ENCODE peak calls at places on chromosomes 1 and 21, in five cellular contexts. One of them, this sample, is unnamed. For H3K4me1, the result is how much of the 10 kb centered on the place peaks cover.

GRCh38 chr1:177472567-177472966 is 301.8 kb downstream of the BRINP2 start:
- DNase-seq in CD8-positive, alpha-beta T cell: no peak
- DNase-seq in foreskin keratinocyte: peak
- DNase-seq in cardiac muscle cell: no peak
- DNase-seq in ovary: no peak
- DNase-seq in this sample: no peak

GRCh38 chr1:174982971-174983689 is 16.6 kb upstream of the CACYBP start:
- DNase-seq in CD8-positive, alpha-beta T cell: peak
- DNase-seq in foreskin keratinocyte: no peak
- DNase-seq in cardiac muscle cell: peak
- DNase-seq in ovary: no peak
- DNase-seq in this sample: peak

GRCh38 chr1:112637257-112638108 is 17.9 kb downstream of the CAPZA1 start:
- DNase-seq in CD8-positive, alpha-beta T cell: no peak
- DNase-seq in foreskin keratinocyte: peak
- DNase-seq in cardiac muscle cell: no peak
- DNase-seq in ovary: no peak
- DNase-seq in this sample: no peak

GRCh38 chr1:232853994-232854532 is 48.8 kb downstream of the MAP10 start:
- DNase-seq in CD8-positive, alpha-beta T cell: no peak
- DNase-seq in foreskin keratinocyte: no peak
- DNase-seq in cardiac muscle cell: peak
- DNase-seq in ovary: no peak
- DNase-seq in this sample: no peak

GRCh38 chr1:36342426-36343185 is 19.2 kb upstream of the EVA1B start:
- DNase-seq in CD8-positive, alpha-beta T cell: peak
- DNase-seq in foreskin keratinocyte: peak
- DNase-seq in cardiac muscle cell: peak
- DNase-seq in ovary: no peak
- DNase-seq in this sample: peak

GRCh38 chr1:51313961-51314777 is 16.2 kb downstream of the TTC39A start:
- DNase-seq in CD8-positive, alpha-beta T cell: no peak
- DNase-seq in foreskin keratinocyte: peak
- DNase-seq in cardiac muscle cell: peak
- DNase-seq in ovary: no peak
- DNase-seq in this sample: no peak

GRCh38 chr1:153679337-153680119 is 1.0 kb downstream of the NPR1 start:
- DNase-seq in CD8-positive, alpha-beta T cell: peak
- DNase-seq in foreskin keratinocyte: no peak
- DNase-seq in cardiac muscle cell: peak
- DNase-seq in ovary: peak
- DNase-seq in this sample: no peak

GRCh38 chr1:162663086-162663485 is 30.8 kb downstream of the DDR2 start:
- DNase-seq in CD8-positive, alpha-beta T cell: no peak
- DNase-seq in foreskin keratinocyte: peak
- DNase-seq in cardiac muscle cell: no peak
- DNase-seq in ovary: no peak
- DNase-seq in this sample: no peak

GRCh38 chr1:116426401-116426800 is 53.4 kb downstream of the ATP1A1 start:
- DNase-seq in CD8-positive, alpha-beta T cell: no peak
- DNase-seq in foreskin keratinocyte: no peak
- DNase-seq in cardiac muscle cell: no peak
- DNase-seq in ovary: no peak
- DNase-seq in this sample: no peak

GRCh38 chr1:240366636-240367035 is 245.3 kb downstream of the GREM2 start:
- DNase-seq in CD8-positive, alpha-beta T cell: no peak
- DNase-seq in foreskin keratinocyte: no peak
- DNase-seq in cardiac muscle cell: no peak
- DNase-seq in ovary: no peak
- DNase-seq in this sample: no peak

GRCh38 chr1:187605736-187606135 is 777.0 kb downstream of the PLA2G4A start:
- DNase-seq in CD8-positive, alpha-beta T cell: no peak
- DNase-seq in foreskin keratinocyte: no peak
- DNase-seq in cardiac muscle cell: no peak
- DNase-seq in ovary: no peak
- DNase-seq in this sample: no peak

GRCh38 chr1:14951766-14952165 is 201.8 kb upstream of the TMEM51 start:
- DNase-seq in CD8-positive, alpha-beta T cell: no peak
- DNase-seq in foreskin keratinocyte: no peak
- DNase-seq in cardiac muscle cell: no peak
- DNase-seq in ovary: no peak
- DNase-seq in this sample: no peak

GRCh38 chr1:193183019-193183643 is 3.3 kb downstream of the B3GALT2 start:
- DNase-seq in CD8-positive, alpha-beta T cell: no peak
- DNase-seq in foreskin keratinocyte: peak
- DNase-seq in cardiac muscle cell: peak
- DNase-seq in ovary: no peak
- DNase-seq in this sample: no peak

GRCh38 chr1:202692959-202693555 is 17.2 kb downstream of the SYT2 start:
- DNase-seq in CD8-positive, alpha-beta T cell: peak
- DNase-seq in foreskin keratinocyte: peak
- DNase-seq in cardiac muscle cell: peak
- DNase-seq in ovary: peak
- DNase-seq in this sample: peak

GRCh38 chr21:30391615-30392014 is 4.2 kb upstream of the KRTAP13-1 start:
- DNase-seq in CD8-positive, alpha-beta T cell: no peak
- DNase-seq in foreskin keratinocyte: no peak
- DNase-seq in cardiac muscle cell: no peak
- DNase-seq in ovary: no peak
- DNase-seq in this sample: no peak

GRCh38 chr1:246725191-246725590 is 982 bp downstream of the SCCPDH start:
- DNase-seq in CD8-positive, alpha-beta T cell: no peak
- DNase-seq in foreskin keratinocyte: no peak
- DNase-seq in cardiac muscle cell: no peak
- DNase-seq in ovary: no peak
- DNase-seq in this sample: no peak

GRCh38 chr21:37509802-37510393 is 143.3 kb downstream of the DYRK1A start:
- DNase-seq in CD8-positive, alpha-beta T cell: no peak
- DNase-seq in foreskin keratinocyte: peak
- DNase-seq in cardiac muscle cell: peak
- DNase-seq in ovary: no peak
- DNase-seq in this sample: no peak

GRCh38 chr1:64042331-64043100 is 160.9 kb upstream of the UBE2U start:
- DNase-seq in CD8-positive, alpha-beta T cell: no peak
- DNase-seq in foreskin keratinocyte: peak
- DNase-seq in cardiac muscle cell: peak
- DNase-seq in ovary: peak
- DNase-seq in this sample: no peak

GRCh38 chr21:41812679-41813078 is 45.8 kb upstream of the RIPK4 start:
- DNase-seq in CD8-positive, alpha-beta T cell: no peak
- DNase-seq in foreskin keratinocyte: no peak
- DNase-seq in cardiac muscle cell: no peak
- DNase-seq in ovary: no peak
- DNase-seq in this sample: no peak

GRCh38 chr1:115671176-115672062 is 29.6 kb downstream of the VANGL1 start:
- DNase-seq in CD8-positive, alpha-beta T cell: no peak
- DNase-seq in foreskin keratinocyte: peak
- DNase-seq in cardiac muscle cell: no peak
- DNase-seq in ovary: no peak
- DNase-seq in this sample: no peak

GRCh38 chr1:182330303-182330702 is 61.3 kb downstream of the GLUL start:
- DNase-seq in CD8-positive, alpha-beta T cell: no peak
- DNase-seq in foreskin keratinocyte: peak
- DNase-seq in cardiac muscle cell: peak
- DNase-seq in ovary: no peak
- DNase-seq in this sample: peak

GRCh38 chr1:70048336-70048735 is 157.0 kb downstream of the LRRC40 start:
- DNase-seq in CD8-positive, alpha-beta T cell: no peak
- DNase-seq in foreskin keratinocyte: no peak
- DNase-seq in cardiac muscle cell: no peak
- DNase-seq in ovary: no peak
- DNase-seq in this sample: no peak

GRCh38 chr21:15224346-15225086 is 159.7 kb upstream of the NRIP1 start:
- DNase-seq in CD8-positive, alpha-beta T cell: no peak
- DNase-seq in foreskin keratinocyte: peak
- DNase-seq in cardiac muscle cell: peak
- DNase-seq in ovary: no peak
- DNase-seq in this sample: no peak

GRCh38 chr1:200888349-200888838 is 6.3 kb upstream of the INAVA start:
- DNase-seq in CD8-positive, alpha-beta T cell: peak
- DNase-seq in foreskin keratinocyte: no peak
- DNase-seq in cardiac muscle cell: peak
- DNase-seq in ovary: no peak
- DNase-seq in this sample: no peak

GRCh38 chr1:6109688-6110087 is 64.0 kb downstream of the KCNAB2 start:
- DNase-seq in CD8-positive, alpha-beta T cell: no peak
- DNase-seq in foreskin keratinocyte: no peak
- DNase-seq in cardiac muscle cell: no peak
- DNase-seq in ovary: no peak
- DNase-seq in this sample: no peak

GRCh38 chr1:19705464-19705863 is 40.8 kb downstream of the HTR6 start:
- DNase-seq in CD8-positive, alpha-beta T cell: no peak
- DNase-seq in foreskin keratinocyte: no peak
- DNase-seq in cardiac muscle cell: no peak
- DNase-seq in ovary: no peak
- DNase-seq in this sample: no peak

DNA sequence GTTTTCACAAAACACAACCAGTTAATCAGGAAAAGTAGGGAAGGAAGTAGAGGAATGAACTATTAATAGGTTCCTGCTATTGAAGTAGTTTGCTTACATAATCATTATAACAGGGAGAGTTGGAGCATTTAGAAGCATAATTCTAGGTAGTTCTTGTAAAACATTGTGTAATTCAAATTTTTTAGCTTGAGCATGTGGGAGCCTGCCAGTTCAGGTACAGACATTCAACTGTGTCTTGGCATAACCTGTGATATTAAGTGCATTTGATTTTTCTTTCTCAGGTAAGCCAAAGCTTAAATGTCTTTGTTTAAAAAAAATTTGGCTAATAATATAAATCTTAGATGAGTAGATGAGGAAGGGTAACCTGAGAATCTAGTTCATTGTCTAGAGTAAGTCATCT is 3.4 kb downstream of the YTHDF2 start:
- DNase-seq in CD8-positive, alpha-beta T cell: no peak
- DNase-seq in foreskin keratinocyte: peak
- DNase-seq in cardiac muscle cell: no peak
- DNase-seq in ovary: no peak
- DNase-seq in this sample: no peak
- H3K4me1 ChIP-seq in CD8-positive, alpha-beta T cell: half or more
- H3K4me1 ChIP-seq in foreskin keratinocyte: under half
- H3K4me1 ChIP-seq in cardiac muscle cell: under half
- H3K4me1 ChIP-seq in ovary: under half
- H3K4me1 ChIP-seq in this sample: under half

DNA sequence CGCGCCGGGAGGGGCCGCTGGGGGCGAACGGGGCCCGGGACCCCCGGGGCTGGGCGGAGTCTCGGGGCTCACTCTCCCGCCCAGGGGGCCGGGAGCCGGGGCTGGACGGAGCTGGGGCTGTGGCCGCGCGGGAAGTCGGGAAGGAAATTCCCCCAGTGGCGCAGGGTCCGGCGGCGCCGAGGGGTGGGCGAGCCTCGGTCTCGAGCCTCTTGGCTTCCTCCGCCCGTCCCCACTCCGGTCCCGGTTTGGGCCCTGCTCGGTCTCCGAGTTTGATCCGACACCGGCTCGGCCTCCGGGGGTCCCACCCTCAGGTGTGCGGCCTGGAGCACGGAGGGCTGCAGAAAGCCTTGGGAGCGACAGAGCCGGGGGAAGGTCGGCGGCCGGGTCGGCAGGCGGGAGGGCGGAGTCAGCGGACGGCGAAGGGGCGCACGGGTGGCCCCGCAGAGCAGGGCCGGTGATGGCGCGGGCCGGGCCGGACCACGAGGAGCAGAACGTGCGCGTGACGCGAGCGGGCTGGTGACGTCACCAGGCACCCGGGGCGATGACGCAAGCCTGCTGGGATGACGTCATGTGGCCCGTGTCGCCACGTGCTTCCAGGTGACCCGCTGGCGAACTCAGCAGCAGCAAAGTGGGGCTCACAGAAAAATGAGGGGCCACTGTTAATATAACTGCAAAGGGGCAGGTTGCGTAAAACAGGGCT is 610 bp upstream of the HES4 start:
- DNase-seq in CD8-positive, alpha-beta T cell: peak
- DNase-seq in foreskin keratinocyte: peak
- DNase-seq in cardiac muscle cell: peak
- DNase-seq in ovary: no peak
- DNase-seq in this sample: no peak
- TF ChIP-seq CTCF in CD8-positive, alpha-beta T cell: no peak
- TF ChIP-seq CTCF in foreskin keratinocyte: peak
- TF ChIP-seq CTCF in cardiac muscle cell: no peak
- TF ChIP-seq CTCF in ovary: peak
- TF ChIP-seq CTCF in this sample: no peak

DNA sequence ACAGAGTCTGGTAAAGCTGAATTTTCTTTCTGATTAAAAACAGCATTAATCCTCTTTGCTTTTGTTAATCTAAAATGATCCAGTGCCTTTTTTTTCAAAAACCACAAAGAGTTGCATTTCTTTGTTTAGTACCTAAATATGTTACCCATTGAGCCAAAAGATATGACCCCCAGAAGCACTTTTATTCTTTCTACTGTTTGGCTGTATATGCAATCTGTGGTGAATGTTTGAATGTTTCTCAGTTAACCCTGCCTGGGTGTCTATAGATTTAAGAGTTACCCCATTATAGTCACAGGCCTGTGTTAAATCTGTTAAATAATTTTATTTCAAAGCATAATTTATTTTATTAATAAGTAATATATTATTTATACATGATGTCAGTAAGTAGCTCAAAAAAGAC is 394.9 kb downstream of the PTPRC start:
- DNase-seq in CD8-positive, alpha-beta T cell: no peak
- DNase-seq in foreskin keratinocyte: no peak
- DNase-seq in cardiac muscle cell: no peak
- DNase-seq in ovary: no peak
- DNase-seq in this sample: no peak
- H3K4me1 ChIP-seq in CD8-positive, alpha-beta T cell: under half
- H3K4me1 ChIP-seq in foreskin keratinocyte: under half
- H3K4me1 ChIP-seq in cardiac muscle cell: under half
- H3K4me1 ChIP-seq in ovary: under half
- H3K4me1 ChIP-seq in this sample: under half

GRCh38 chr1:228866498-228866897 is 131.2 kb downstream of the RHOU start:
- DNase-seq in CD8-positive, alpha-beta T cell: no peak
- DNase-seq in foreskin keratinocyte: no peak
- DNase-seq in cardiac muscle cell: peak
- DNase-seq in ovary: peak
- DNase-seq in this sample: no peak
- TF ChIP-seq CTCF in CD8-positive, alpha-beta T cell: no peak
- TF ChIP-seq CTCF in foreskin keratinocyte: no peak
- TF ChIP-seq CTCF in cardiac muscle cell: no peak
- TF ChIP-seq CTCF in ovary: no peak
- TF ChIP-seq CTCF in this sample: no peak

GRCh38 chr1:8751984-8752383 is 65.5 kb downstream of the RERE start:
- DNase-seq in CD8-positive, alpha-beta T cell: no peak
- DNase-seq in foreskin keratinocyte: no peak
- DNase-seq in cardiac muscle cell: no peak
- DNase-seq in ovary: no peak
- DNase-seq in this sample: no peak

GRCh38 chr1:8752921-8753713 is 64.3 kb downstream of the RERE start:
- DNase-seq in CD8-positive, alpha-beta T cell: no peak
- DNase-seq in foreskin keratinocyte: no peak
- DNase-seq in cardiac muscle cell: no peak
- DNase-seq in ovary: no peak
- DNase-seq in this sample: no peak

GRCh38 chr1:8754993-8755392 is 62.4 kb downstream of the RERE start:
- DNase-seq in CD8-positive, alpha-beta T cell: no peak
- DNase-seq in foreskin keratinocyte: no peak
- DNase-seq in cardiac muscle cell: no peak
- DNase-seq in ovary: no peak
- DNase-seq in this sample: no peak

GRCh38 chr1:8747879-8748825 is 69.3 kb downstream of the RERE start:
- DNase-seq in CD8-positive, alpha-beta T cell: no peak
- DNase-seq in foreskin keratinocyte: no peak
- DNase-seq in cardiac muscle cell: peak
- DNase-seq in ovary: no peak
- DNase-seq in this sample: no peak

GRCh38 chr1:8752411-8752810 is 65.0 kb downstream of the RERE start:
- DNase-seq in CD8-positive, alpha-beta T cell: no peak
- DNase-seq in foreskin keratinocyte: no peak
- DNase-seq in cardiac muscle cell: no peak
- DNase-seq in ovary: no peak
- DNase-seq in this sample: no peak
- H3K4me1 ChIP-seq in CD8-positive, alpha-beta T cell: under half
- H3K4me1 ChIP-seq in foreskin keratinocyte: under half
- H3K4me1 ChIP-seq in cardiac muscle cell: under half
- H3K4me1 ChIP-seq in ovary: under half
- H3K4me1 ChIP-seq in this sample: under half